ENCODE peak calls at places on chromosomes 4 and X, in seven cellular contexts. X, M, E, Z, A, Q and Y are unnamed samples.

GRCh38 chr4:37889849-37890500 is 909 bp upstream of the TBC1D1 start:
- DNase-seq in Z (no peak), M (peak), Q (no peak), E (no peak), X (peak), A (peak), Y (no peak)

GRCh38 chrX:74251006-74251930 is 52.7 kb upstream of the ZCCHC13 start:
- DNase-seq in Q (no peak), Z (no peak), E (no peak), M (peak), X (no peak), A (no peak), Y (no peak)

GRCh38 chr4:2923141-2923551 is 40.1 kb downstream of the NOP14 start:
- DNase-seq in M (peak), Z (peak), Q (no peak), E (no peak), A (no peak), X (no peak), Y (no peak)

GRCh38 chrX:26918633-26919032 is 544.5 kb downstream of the PPP4R3C start:
- DNase-seq in X (no peak), Q (peak), Z (no peak), A (no peak), E (no peak), M (no peak), Y (no peak)

GRCh38 chr4:31351695-31352094 is 631.5 kb downstream of the PCDH7 start:
- DNase-seq in X (no peak), A (no peak), Q (no peak), Z (no peak), M (no peak), E (no peak), Y (no peak)

GRCh38 chr4:36399762-36400353 is 118.4 kb downstream of the DTHD1 start:
- DNase-seq in E (peak), Z (no peak), X (no peak), M (no peak), A (no peak), Q (peak), Y (no peak)

GRCh38 chr4:2058264-2059033 is 678 bp upstream of the NAT8L start:
- DNase-seq in Z (peak), A (peak), X (peak), E (no peak), M (no peak), Q (no peak), Y (no peak)

GRCh38 chr4:93670434-93670833 is 158.1 kb upstream of the ATOH1 start:
- DNase-seq in Q (no peak), A (no peak), M (no peak), X (no peak), E (no peak), Z (no peak), Y (no peak)

GRCh38 chr4:170391066-170391754 is 301.5 kb upstream of the AADAT start:
- DNase-seq in Z (no peak), Q (no peak), M (peak), A (no peak), X (no peak), E (peak), Y (no peak)

GRCh38 chr4:147318581-147318980 is 162.3 kb upstream of the EDNRA start:
- DNase-seq in X (no peak), Z (no peak), Q (no peak), A (no peak), E (no peak), M (peak), Y (no peak)

GRCh38 chr4:54063224-54063623 is 1.2 kb downstream of the CHIC2 start:
- DNase-seq in A (no peak), M (peak), X (no peak), Z (no peak), E (no peak), Q (peak), Y (no peak)
- H3K27ac ChIP-seq in A (peak), M (peak), X (peak), Z (peak), E (peak), Q (peak), Y (peak)

DNA sequence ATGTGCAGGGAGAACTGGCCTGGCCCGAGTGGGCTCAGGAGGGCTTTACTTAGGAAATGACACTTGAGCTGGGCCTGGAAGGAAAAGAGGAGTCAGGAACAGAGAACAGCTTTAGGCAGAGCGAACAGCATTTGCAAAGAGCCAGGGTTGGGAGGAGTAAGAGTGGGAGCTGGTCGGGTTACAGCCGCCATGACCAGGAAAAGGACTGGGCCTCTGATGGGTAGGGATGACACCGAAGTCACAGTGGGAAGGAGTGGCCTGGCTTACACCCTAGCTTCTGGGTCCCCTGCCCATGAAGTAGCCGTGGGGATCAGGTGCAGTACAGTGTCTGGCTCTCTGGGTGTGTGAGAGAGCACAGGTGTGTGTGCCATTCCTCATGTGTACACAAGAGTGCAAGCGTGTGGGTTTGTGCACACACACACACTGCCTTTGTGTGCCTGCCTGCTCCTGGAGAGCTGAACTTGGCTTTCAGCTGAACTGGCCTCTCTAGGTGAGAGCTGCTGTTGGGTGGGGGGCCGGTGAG is 31.6 kb downstream of the TRMT44 start:
- DNase-seq in Q (no peak), A (no peak), X (no peak), E (no peak), M (no peak), Z (no peak), Y (no peak)
- H3K27ac ChIP-seq in Q (no peak), A (no peak), X (peak), E (peak), M (peak), Z (no peak), Y (no peak)

GRCh38 chr4:21543514-21543913 is 405.1 kb downstream of the KCNIP4 start:
- DNase-seq in M (no peak), A (no peak), X (no peak), E (no peak), Z (no peak), Q (no peak), Y (no peak)
- H3K27ac ChIP-seq in M (no peak), A (no peak), X (no peak), E (no peak), Z (no peak), Q (no peak), Y (no peak)

GRCh38 chr4:119232286-119232685 is 19.8 kb downstream of the USP53 start:
- DNase-seq in A (no peak), Q (no peak), X (no peak), M (no peak), E (no peak), Z (no peak), Y (no peak)

GRCh38 chr4:119231517-119231916 is 19.0 kb downstream of the USP53 start:
- DNase-seq in Z (no peak), A (no peak), E (no peak), M (no peak), Q (no peak), X (no peak), Y (no peak)

GRCh38 chr4:119227690-119228089 is 15.2 kb downstream of the USP53 start:
- DNase-seq in Z (no peak), X (no peak), E (no peak), A (no peak), M (peak), Q (no peak), Y (no peak)

GRCh38 chr4:119228406-119228805 is 15.9 kb downstream of the USP53 start:
- DNase-seq in M (no peak), A (no peak), E (no peak), X (no peak), Q (no peak), Z (no peak), Y (no peak)

GRCh38 chr4:119230288-119230687 is 17.8 kb downstream of the USP53 start:
- DNase-seq in Q (no peak), X (no peak), M (no peak), A (no peak), E (no peak), Z (no peak), Y (no peak)
- H3K27ac ChIP-seq in Q (no peak), X (peak), M (no peak), A (no peak), E (no peak), Z (no peak), Y (no peak)

GRCh38 chr4:126733301-126733700 is 899.5 kb upstream of the INTU start:
- DNase-seq in E (no peak), Q (no peak), X (no peak), Z (no peak), M (peak), A (no peak), Y (no peak)
- H3K27ac ChIP-seq in E (no peak), Q (no peak), X (no peak), Z (no peak), M (no peak), A (no peak), Y (no peak)

GRCh38 chr4:184784628-184785257 is 41.0 kb downstream of the ACSL1 start:
- DNase-seq in Z (no peak), E (no peak), Q (no peak), M (no peak), A (no peak), X (no peak), Y (no peak)
- H3K27ac ChIP-seq in Z (no peak), E (no peak), Q (no peak), M (no peak), A (no peak), X (no peak), Y (no peak)

DNA sequence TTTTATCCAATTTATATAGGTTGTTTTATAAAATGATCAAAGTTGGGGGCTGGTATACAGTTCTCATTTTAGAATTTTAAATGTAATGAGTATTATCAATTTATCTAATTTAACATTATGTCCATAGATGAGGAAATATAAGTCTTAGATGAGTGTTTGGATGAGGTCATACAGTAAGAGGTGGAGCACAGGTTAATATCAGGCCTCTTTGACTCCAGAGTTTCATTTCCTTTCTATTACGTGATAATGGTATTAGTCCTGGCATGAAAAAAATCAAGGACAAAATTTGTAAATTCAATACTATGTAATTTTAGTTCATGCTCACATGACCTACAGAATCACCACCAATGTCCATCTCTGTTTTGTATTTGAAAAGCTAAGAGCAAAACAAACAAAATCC is 269.8 kb downstream of the FSTL5 start:
- DNase-seq in Z (no peak), M (no peak), X (no peak), Q (no peak), A (no peak), E (no peak), Y (no peak)
- H3K27ac ChIP-seq in Z (no peak), M (no peak), X (no peak), Q (no peak), A (no peak), E (peak), Y (peak)

DNA sequence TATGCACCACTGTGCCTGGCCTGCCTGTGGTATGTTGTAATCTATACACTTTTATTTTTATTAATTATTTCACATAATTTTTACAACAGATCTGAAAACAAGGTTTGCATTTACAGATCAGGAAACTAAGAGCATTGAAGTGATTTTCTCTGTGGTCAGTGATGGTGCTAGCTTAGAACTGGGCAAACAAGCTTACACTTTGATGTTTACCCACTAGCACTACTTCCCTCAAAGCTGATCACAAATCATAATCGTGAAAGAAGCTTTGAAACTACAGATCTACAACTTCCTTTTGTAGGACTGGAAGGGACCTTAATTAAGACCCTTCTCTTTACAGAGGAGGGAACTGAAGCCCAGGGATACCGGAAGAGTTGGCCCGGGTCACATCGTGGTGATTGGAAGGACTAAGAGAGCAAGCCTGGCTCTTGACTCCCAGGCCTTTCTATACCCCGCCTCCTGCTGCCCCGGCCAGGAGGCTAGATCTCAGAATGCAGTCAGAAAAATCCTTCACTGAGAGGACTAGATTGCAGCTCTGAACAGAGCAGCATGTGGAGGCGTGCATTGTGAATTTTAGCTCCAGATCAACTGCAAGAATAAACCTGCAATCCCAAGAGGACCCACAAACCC is 93.7 kb upstream of the ZNF827 start:
- DNase-seq in Q (no peak), E (no peak), Z (no peak), A (no peak), X (no peak), M (no peak), Y (no peak)
- H3K27ac ChIP-seq in Q (no peak), E (no peak), Z (no peak), A (no peak), X (no peak), M (no peak), Y (no peak)